ENCODE peak calls at places on chromosomes 13 and 19, in eight cellular contexts. N, L, X, Z, I, V, G and P are unnamed samples.

GRCh38 chr19:51342631-51343569 is 961 bp upstream of the VSIG10L start:
- DNase-seq in I (no peak), N (no peak), X (no peak), L (no peak), V (no peak), G (no peak), Z (no peak), P (no peak)

GRCh38 chr13:42740753-42741152 is 40.6 kb upstream of the FAM216B start:
- DNase-seq in V (no peak), N (no peak), I (peak), X (no peak), G (peak), Z (peak), L (no peak), P (no peak)

GRCh38 chr13:109941951-109942350 is 155.6 kb upstream of the IRS2 start:
- DNase-seq in G (no peak), X (no peak), Z (no peak), V (no peak), I (peak), N (no peak), L (no peak), P (peak)

GRCh38 chr13:113062691-113063090 is 42.9 kb upstream of the F7 start:
- DNase-seq in I (no peak), N (no peak), V (no peak), X (no peak), L (no peak), Z (peak), G (no peak), P (no peak)

GRCh38 chr13:49908637-49909036 is 27.5 kb downstream of the SPRYD7 start:
- DNase-seq in V (no peak), Z (no peak), I (no peak), N (no peak), G (no peak), L (no peak), X (no peak), P (no peak)

GRCh38 chr19:49566302-49566701 is 14.1 kb downstream of the NOSIP start:
- DNase-seq in X (no peak), V (no peak), N (no peak), I (no peak), L (no peak), G (no peak), Z (no peak), P (no peak)

GRCh38 chr19:35395762-35396199 is 24.9 kb downstream of the GPR42 start:
- DNase-seq in X (no peak), I (no peak), N (no peak), G (no peak), V (no peak), Z (peak), L (no peak), P (no peak)

GRCh38 chr19:58354478-58355030 is 1.3 kb upstream of the A1BG start:
- DNase-seq in I (no peak), V (no peak), G (no peak), Z (no peak), X (no peak), L (no peak), N (no peak), P (no peak)

GRCh38 chr19:3359850-3360493 is 6.4 kb upstream of the NFIC start:
- DNase-seq in G (no peak), X (peak), I (peak), V (no peak), N (no peak), Z (peak), L (no peak), P (no peak)

GRCh38 chr19:51690359-51691121 is 2.6 kb upstream of the SPACA6 start:
- DNase-seq in L (peak), I (peak), N (peak), V (peak), X (peak), Z (peak), G (peak), P (peak)

GRCh38 chr13:50733392-50733791 is 110.1 kb downstream of the DLEU7 start:
- DNase-seq in N (no peak), I (no peak), X (no peak), V (no peak), G (no peak), Z (no peak), L (no peak), P (no peak)

GRCh38 chr13:100361504-100361903 is 227.1 kb downstream of the GGACT start:
- DNase-seq in N (no peak), V (no peak), I (peak), Z (no peak), L (no peak), X (no peak), G (no peak), P (no peak)

GRCh38 chr13:87669379-87669978 is 1.7 kb upstream of the SLITRK5 start:
- DNase-seq in G (no peak), V (no peak), L (no peak), X (no peak), Z (no peak), I (peak), N (no peak), P (no peak)

GRCh38 chr13:76884571-76885202 is 1.5 kb downstream of the KCTD12 start:
- DNase-seq in I (peak), L (no peak), Z (no peak), N (peak), X (no peak), V (no peak), G (peak), P (no peak)

GRCh38 chr13:108214511-108215383 is 589 bp downstream of the LIG4 start:
- DNase-seq in V (peak), I (peak), X (peak), N (no peak), L (no peak), Z (no peak), G (no peak), P (no peak)

GRCh38 chr13:113906566-113906965 is 42.7 kb upstream of the GAS6 start:
- DNase-seq in X (no peak), G (no peak), Z (peak), I (no peak), L (peak), N (no peak), V (no peak), P (no peak)

GRCh38 chr19:15091918-15092753 is 10.1 kb downstream of the OR1I1 start:
- DNase-seq in G (peak), I (peak), N (no peak), L (no peak), V (peak), X (peak), Z (no peak), P (peak)

GRCh38 chr13:113854238-113855011 is 9.5 kb downstream of the GAS6 start:
- DNase-seq in N (no peak), I (no peak), G (peak), L (peak), Z (peak), V (no peak), X (no peak), P (peak)

GRCh38 chr19:2113436-2114211 is 16.9 kb downstream of the IZUMO4 start:
- DNase-seq in I (peak), L (no peak), G (no peak), X (no peak), Z (no peak), N (no peak), V (no peak), P (peak)

GRCh38 chr19:41416194-41416674 is 10.9 kb downstream of the B3GNT8 start:
- DNase-seq in N (no peak), I (no peak), X (no peak), Z (no peak), V (no peak), L (no peak), G (no peak), P (no peak)

GRCh38 chr13:25766576-25766975 is 285.2 kb downstream of the SHISA2 start:
- DNase-seq in L (no peak), X (no peak), V (no peak), G (no peak), I (no peak), N (no peak), Z (no peak), P (no peak)

GRCh38 chr13:108929532-108929931 is 300.1 kb downstream of the MYO16 start:
- DNase-seq in Z (no peak), G (no peak), V (no peak), L (no peak), X (no peak), N (no peak), I (no peak), P (no peak)

GRCh38 chr13:90103099-90103784 is 1244.2 kb upstream of the MIR17HG start:
- DNase-seq in V (no peak), G (no peak), I (no peak), L (no peak), X (no peak), N (no peak), Z (no peak), P (no peak)

GRCh38 chr13:33723365-33723764 is 94.6 kb upstream of the RFC3 start:
- DNase-seq in N (no peak), G (no peak), X (no peak), L (no peak), I (peak), Z (no peak), V (no peak), P (no peak)

GRCh38 chr13:41648314-41648935 is 191.1 kb downstream of the RGCC start:
- DNase-seq in L (no peak), V (no peak), I (peak), Z (no peak), N (peak), G (no peak), X (no peak), P (no peak)

GRCh38 chr19:49506575-49507105 is 5.8 kb upstream of the FCGRT start:
- DNase-seq in N (peak), L (no peak), I (peak), X (peak), G (peak), V (peak), Z (peak), P (peak)

GRCh38 chr19:5125797-5126497 is 157.0 kb downstream of the KDM4B start:
- DNase-seq in N (no peak), G (no peak), Z (no peak), X (no peak), V (no peak), L (no peak), I (no peak), P (peak)

GRCh38 chr13:74662895-74663294 is 528.7 kb upstream of the KLF12 start:
- DNase-seq in I (no peak), V (no peak), G (no peak), Z (no peak), X (no peak), L (no peak), N (no peak), P (no peak)

GRCh38 chr13:59452189-59452588 is 711.5 kb downstream of the DIAPH3 start:
- DNase-seq in Z (no peak), X (no peak), L (no peak), N (no peak), I (no peak), V (no peak), G (no peak), P (no peak)

GRCh38 chr13:79062291-79062690 is 343.8 kb downstream of the RBM26 start:
- DNase-seq in G (no peak), L (no peak), I (peak), Z (no peak), X (no peak), N (no peak), V (no peak), P (no peak)

GRCh38 chr13:23572836-23573235 is 2.6 kb downstream of the TNFRSF19 start:
- DNase-seq in G (no peak), N (no peak), Z (no peak), L (no peak), I (no peak), X (no peak), V (no peak), P (no peak)

GRCh38 chr13:111129465-111130110 is 14.5 kb downstream of the ARHGEF7 start:
- DNase-seq in L (no peak), I (no peak), X (no peak), Z (no peak), V (no peak), G (no peak), N (no peak), P (no peak)

GRCh38 chr13:89584058-89584457 is 1763.4 kb upstream of the MIR17HG start:
- DNase-seq in N (no peak), V (no peak), G (no peak), Z (no peak), I (no peak), X (no peak), L (no peak), P (no peak)

GRCh38 chr19:23718802-23719201 is 31.8 kb upstream of the ZNF675 start:
- DNase-seq in Z (no peak), N (no peak), G (no peak), X (no peak), V (no peak), L (no peak), I (no peak), P (no peak)

GRCh38 chr13:28246891-28247290 is 108.5 kb downstream of the PAN3 start:
- DNase-seq in G (no peak), Z (no peak), X (no peak), I (peak), L (no peak), N (no peak), V (no peak), P (no peak)

GRCh38 chr19:703651-704446 is 4.9 kb upstream of the PALM start:
- DNase-seq in I (peak), N (peak), Z (peak), L (no peak), V (peak), G (peak), X (peak), P (peak)